ENCODE peak calls at places on chromosomes 4 and X, in seven cellular contexts. O, C, S, I, A, W and E are unnamed samples.

GRCh38 chr4:139814285-139815015 is 148.8 kb downstream of the MGST2 start:
- ATAC-seq in O (peak), C (peak), S (no peak), I (no peak), A (no peak), W (peak), E (no peak)

GRCh38 chr4:104815593-104816156 is 321.0 kb upstream of the CXXC4 start:
- ATAC-seq in O (peak), C (no peak), S (no peak), I (no peak), A (no peak), W (no peak), E (no peak)

GRCh38 chr4:67770422-67770821 is 16.2 kb upstream of the GNRHR start:
- ATAC-seq in O (no peak), C (no peak), S (no peak), I (no peak), A (no peak), W (no peak), E (no peak)

GRCh38 chr4:105345358-105345757 is 128.5 kb downstream of the PPA2 start:
- ATAC-seq in O (no peak), C (no peak), S (no peak), I (no peak), A (no peak), W (no peak), E (no peak)

GRCh38 chr4:24742773-24743676 is 52.3 kb upstream of the SOD3 start:
- ATAC-seq in O (no peak), C (no peak), S (no peak), I (no peak), A (no peak), W (no peak), E (no peak)

GRCh38 chr4:168900080-168900479 is 110.0 kb downstream of the CBR4 start:
- ATAC-seq in O (peak), C (no peak), S (peak), I (no peak), A (no peak), W (no peak), E (no peak)

GRCh38 chrX:51852096-51852495 is 41.3 kb upstream of the MAGED1 start:
- ATAC-seq in O (no peak), C (no peak), S (no peak), I (no peak), A (no peak), W (no peak), E (no peak)

GRCh38 chr4:160887668-160888067 is 1276.1 kb downstream of the FSTL5 start:
- ATAC-seq in O (no peak), C (no peak), S (no peak), I (no peak), A (no peak), W (no peak), E (no peak)

GRCh38 chr4:15774020-15774420 is 4.1 kb upstream of the CD38 start:
- ATAC-seq in O (peak), C (no peak), S (peak), I (peak), A (no peak), W (no peak), E (peak)

GRCh38 chr4:99390060-99390459 is 37.5 kb upstream of the ADH1C start:
- ATAC-seq in O (peak), C (no peak), S (peak), I (no peak), A (no peak), W (no peak), E (no peak)

GRCh38 chrX:15564981-15565579 is 35.7 kb downstream of the ACE2 start:
- ATAC-seq in O (peak), C (peak), S (peak), I (peak), A (peak), W (peak), E (peak)

GRCh38 chr4:3667258-3667657 is 98.9 kb upstream of the ADRA2C start:
- ATAC-seq in O (no peak), C (no peak), S (no peak), I (no peak), A (no peak), W (no peak), E (no peak)